ENCODE peak calls at places on chromosomes 3 and 15, in nine cellular contexts. One of them, this sample, is unnamed.

GRCh38 chr3:183178512-183178832 is 15.9 kb upstream of the LAMP3 start:
- DNase-seq in HepG2: no peak
- DNase-seq in Jurkat, Clone E6-1: no peak
- DNase-seq in astrocyte of the hippocampus: no peak
- DNase-seq in stimulated activated naive CD8-positive, alpha-beta T cell treated with anti-CD3 and anti-CD28 coated beads, Interleukin-15, amount 100 ng/mL, for 72 hours: no peak
- DNase-seq in NCI-H2081: no peak
- DNase-seq in NB4: no peak
- DNase-seq in hippocampal formation: no peak
- DNase-seq in NCI-H1417: no peak
- DNase-seq in this sample: no peak

GRCh38 chr3:55721716-55722484 is 234.8 kb upstream of the WNT5A start:
- DNase-seq in NCI-H1417: no peak
- DNase-seq in HepG2: no peak
- DNase-seq in Jurkat, Clone E6-1: no peak
- DNase-seq in stimulated activated naive CD8-positive, alpha-beta T cell treated with anti-CD3 and anti-CD28 coated beads, Interleukin-15, amount 100 ng/mL, for 72 hours: no peak
- DNase-seq in NCI-H2081: no peak
- DNase-seq in astrocyte of the hippocampus: peak
- DNase-seq in hippocampal formation: no peak
- DNase-seq in NB4: peak
- DNase-seq in this sample: no peak

GRCh38 chr3:127480196-127480933 is 110.2 kb downstream of the TPRA1 start:
- DNase-seq in Jurkat, Clone E6-1: no peak
- DNase-seq in NCI-H1417: no peak
- DNase-seq in NB4: no peak
- DNase-seq in NCI-H2081: no peak
- DNase-seq in stimulated activated naive CD8-positive, alpha-beta T cell treated with anti-CD3 and anti-CD28 coated beads, Interleukin-15, amount 100 ng/mL, for 72 hours: no peak
- DNase-seq in hippocampal formation: no peak
- DNase-seq in astrocyte of the hippocampus: no peak
- DNase-seq in HepG2: no peak
- DNase-seq in this sample: no peak

GRCh38 chr3:38616111-38616510 is 33.4 kb downstream of the SCN5A start:
- DNase-seq in NCI-H1417: no peak
- DNase-seq in NCI-H2081: no peak
- DNase-seq in astrocyte of the hippocampus: no peak
- DNase-seq in NB4: no peak
- DNase-seq in HepG2: no peak
- DNase-seq in hippocampal formation: no peak
- DNase-seq in stimulated activated naive CD8-positive, alpha-beta T cell treated with anti-CD3 and anti-CD28 coated beads, Interleukin-15, amount 100 ng/mL, for 72 hours: no peak
- DNase-seq in Jurkat, Clone E6-1: no peak
- DNase-seq in this sample: no peak

GRCh38 chr3:142817356-142817755 is 71.5 kb downstream of the PCOLCE2 start:
- DNase-seq in NB4: no peak
- DNase-seq in HepG2: no peak
- DNase-seq in NCI-H1417: no peak
- DNase-seq in astrocyte of the hippocampus: no peak
- DNase-seq in Jurkat, Clone E6-1: no peak
- DNase-seq in stimulated activated naive CD8-positive, alpha-beta T cell treated with anti-CD3 and anti-CD28 coated beads, Interleukin-15, amount 100 ng/mL, for 72 hours: no peak
- DNase-seq in NCI-H2081: no peak
- DNase-seq in hippocampal formation: no peak
- DNase-seq in this sample: no peak

GRCh38 chr3:124034016-124034808 is 42.3 kb upstream of the ROPN1 start:
- DNase-seq in NCI-H1417: peak
- DNase-seq in astrocyte of the hippocampus: peak
- DNase-seq in HepG2: no peak
- DNase-seq in NCI-H2081: no peak
- DNase-seq in NB4: no peak
- DNase-seq in Jurkat, Clone E6-1: no peak
- DNase-seq in stimulated activated naive CD8-positive, alpha-beta T cell treated with anti-CD3 and anti-CD28 coated beads, Interleukin-15, amount 100 ng/mL, for 72 hours: peak
- DNase-seq in hippocampal formation: no peak
- DNase-seq in this sample: no peak

GRCh38 chr15:40054056-40054745 is 15.2 kb upstream of the SRP14 start:
- DNase-seq in stimulated activated naive CD8-positive, alpha-beta T cell treated with anti-CD3 and anti-CD28 coated beads, Interleukin-15, amount 100 ng/mL, for 72 hours: peak
- DNase-seq in NCI-H2081: no peak
- DNase-seq in hippocampal formation: no peak
- DNase-seq in NCI-H1417: no peak
- DNase-seq in astrocyte of the hippocampus: no peak
- DNase-seq in Jurkat, Clone E6-1: peak
- DNase-seq in NB4: peak
- DNase-seq in HepG2: no peak
- DNase-seq in this sample: no peak

GRCh38 chr3:78804251-78805037 is 963.4 kb downstream of the ROBO1 start:
- DNase-seq in hippocampal formation: no peak
- DNase-seq in NCI-H2081: no peak
- DNase-seq in astrocyte of the hippocampus: peak
- DNase-seq in Jurkat, Clone E6-1: no peak
- DNase-seq in stimulated activated naive CD8-positive, alpha-beta T cell treated with anti-CD3 and anti-CD28 coated beads, Interleukin-15, amount 100 ng/mL, for 72 hours: no peak
- DNase-seq in NCI-H1417: no peak
- DNase-seq in HepG2: no peak
- DNase-seq in NB4: no peak
- DNase-seq in this sample: peak

GRCh38 chr3:193780810-193781472 is 187.9 kb downstream of the OPA1 start:
- DNase-seq in NB4: peak
- DNase-seq in hippocampal formation: peak
- DNase-seq in Jurkat, Clone E6-1: no peak
- DNase-seq in HepG2: peak
- DNase-seq in NCI-H2081: peak
- DNase-seq in astrocyte of the hippocampus: peak
- DNase-seq in NCI-H1417: peak
- DNase-seq in stimulated activated naive CD8-positive, alpha-beta T cell treated with anti-CD3 and anti-CD28 coated beads, Interleukin-15, amount 100 ng/mL, for 72 hours: no peak
- DNase-seq in this sample: peak

GRCh38 chr3:9697892-9698291 is 5.7 kb upstream of the CPNE9 start:
- DNase-seq in HepG2: no peak
- DNase-seq in NCI-H2081: no peak
- DNase-seq in NCI-H1417: no peak
- DNase-seq in astrocyte of the hippocampus: no peak
- DNase-seq in hippocampal formation: no peak
- DNase-seq in NB4: no peak
- DNase-seq in Jurkat, Clone E6-1: no peak
- DNase-seq in stimulated activated naive CD8-positive, alpha-beta T cell treated with anti-CD3 and anti-CD28 coated beads, Interleukin-15, amount 100 ng/mL, for 72 hours: no peak
- DNase-seq in this sample: no peak

GRCh38 chr15:23035964-23036566 is 3.3 kb downstream of the TUBGCP5 start:
- DNase-seq in NCI-H1417: peak
- DNase-seq in NCI-H2081: peak
- DNase-seq in Jurkat, Clone E6-1: peak
- DNase-seq in NB4: peak
- DNase-seq in stimulated activated naive CD8-positive, alpha-beta T cell treated with anti-CD3 and anti-CD28 coated beads, Interleukin-15, amount 100 ng/mL, for 72 hours: peak
- DNase-seq in astrocyte of the hippocampus: peak
- DNase-seq in HepG2: peak
- DNase-seq in hippocampal formation: peak
- DNase-seq in this sample: peak

GRCh38 chr3:136018876-136019275 is 53.3 kb downstream of the PPP2R3A start:
- DNase-seq in astrocyte of the hippocampus: no peak
- DNase-seq in HepG2: no peak
- DNase-seq in stimulated activated naive CD8-positive, alpha-beta T cell treated with anti-CD3 and anti-CD28 coated beads, Interleukin-15, amount 100 ng/mL, for 72 hours: no peak
- DNase-seq in NCI-H1417: no peak
- DNase-seq in NB4: no peak
- DNase-seq in NCI-H2081: no peak
- DNase-seq in hippocampal formation: no peak
- DNase-seq in Jurkat, Clone E6-1: no peak
- DNase-seq in this sample: no peak

GRCh38 chr15:25859838-25860645 is 3.1 kb downstream of the ATP10A start:
- DNase-seq in HepG2: no peak
- DNase-seq in NCI-H1417: no peak
- DNase-seq in NCI-H2081: no peak
- DNase-seq in stimulated activated naive CD8-positive, alpha-beta T cell treated with anti-CD3 and anti-CD28 coated beads, Interleukin-15, amount 100 ng/mL, for 72 hours: no peak
- DNase-seq in astrocyte of the hippocampus: peak
- DNase-seq in NB4: no peak
- DNase-seq in hippocampal formation: no peak
- DNase-seq in Jurkat, Clone E6-1: no peak
- DNase-seq in this sample: peak

GRCh38 chr3:18440053-18440768 is 15.1 kb upstream of the SATB1 start:
- DNase-seq in Jurkat, Clone E6-1: no peak
- DNase-seq in NCI-H2081: no peak
- DNase-seq in stimulated activated naive CD8-positive, alpha-beta T cell treated with anti-CD3 and anti-CD28 coated beads, Interleukin-15, amount 100 ng/mL, for 72 hours: no peak
- DNase-seq in astrocyte of the hippocampus: peak
- DNase-seq in NCI-H1417: no peak
- DNase-seq in hippocampal formation: no peak
- DNase-seq in NB4: no peak
- DNase-seq in HepG2: no peak
- DNase-seq in this sample: no peak

GRCh38 chr15:40787344-40787841 is 17.6 kb downstream of the C15orf62 start:
- DNase-seq in NB4: peak
- DNase-seq in HepG2: no peak
- DNase-seq in NCI-H1417: peak
- DNase-seq in hippocampal formation: no peak
- DNase-seq in astrocyte of the hippocampus: peak
- DNase-seq in NCI-H2081: peak
- DNase-seq in stimulated activated naive CD8-positive, alpha-beta T cell treated with anti-CD3 and anti-CD28 coated beads, Interleukin-15, amount 100 ng/mL, for 72 hours: peak
- DNase-seq in Jurkat, Clone E6-1: peak
- DNase-seq in this sample: peak

GRCh38 chr3:173785004-173785403 is 387.5 kb downstream of the NLGN1 start:
- DNase-seq in NCI-H1417: no peak
- DNase-seq in stimulated activated naive CD8-positive, alpha-beta T cell treated with anti-CD3 and anti-CD28 coated beads, Interleukin-15, amount 100 ng/mL, for 72 hours: no peak
- DNase-seq in NCI-H2081: peak
- DNase-seq in Jurkat, Clone E6-1: no peak
- DNase-seq in hippocampal formation: no peak
- DNase-seq in NB4: no peak
- DNase-seq in HepG2: no peak
- DNase-seq in astrocyte of the hippocampus: peak
- DNase-seq in this sample: no peak

GRCh38 chr15:69760890-69761568 is 308.4 kb downstream of the RPLP1 start:
- DNase-seq in HepG2: peak
- DNase-seq in NB4: peak
- DNase-seq in hippocampal formation: no peak
- DNase-seq in astrocyte of the hippocampus: peak
- DNase-seq in stimulated activated naive CD8-positive, alpha-beta T cell treated with anti-CD3 and anti-CD28 coated beads, Interleukin-15, amount 100 ng/mL, for 72 hours: peak
- DNase-seq in NCI-H1417: no peak
- DNase-seq in Jurkat, Clone E6-1: peak
- DNase-seq in NCI-H2081: no peak
- DNase-seq in this sample: peak

GRCh38 chr3:42493126-42493797 is 9.2 kb upstream of the VIPR1 start:
- DNase-seq in hippocampal formation: no peak
- DNase-seq in astrocyte of the hippocampus: no peak
- DNase-seq in NCI-H1417: no peak
- DNase-seq in stimulated activated naive CD8-positive, alpha-beta T cell treated with anti-CD3 and anti-CD28 coated beads, Interleukin-15, amount 100 ng/mL, for 72 hours: no peak
- DNase-seq in NB4: no peak
- DNase-seq in HepG2: no peak
- DNase-seq in Jurkat, Clone E6-1: no peak
- DNase-seq in NCI-H2081: no peak
- DNase-seq in this sample: no peak

GRCh38 chr3:128726691-128727031 is 678 bp downstream of the RAB7A start:
- DNase-seq in HepG2: peak
- DNase-seq in hippocampal formation: peak
- DNase-seq in NB4: peak
- DNase-seq in NCI-H1417: no peak
- DNase-seq in stimulated activated naive CD8-positive, alpha-beta T cell treated with anti-CD3 and anti-CD28 coated beads, Interleukin-15, amount 100 ng/mL, for 72 hours: peak
- DNase-seq in NCI-H2081: peak
- DNase-seq in astrocyte of the hippocampus: peak
- DNase-seq in Jurkat, Clone E6-1: no peak
- DNase-seq in this sample: peak

GRCh38 chr3:178079966-178080365 is 456.3 kb upstream of the KCNMB2 start:
- DNase-seq in NCI-H1417: no peak
- DNase-seq in hippocampal formation: no peak
- DNase-seq in astrocyte of the hippocampus: no peak
- DNase-seq in HepG2: no peak
- DNase-seq in NCI-H2081: no peak
- DNase-seq in Jurkat, Clone E6-1: no peak
- DNase-seq in NB4: no peak
- DNase-seq in stimulated activated naive CD8-positive, alpha-beta T cell treated with anti-CD3 and anti-CD28 coated beads, Interleukin-15, amount 100 ng/mL, for 72 hours: no peak
- DNase-seq in this sample: no peak

GRCh38 chr3:5276953-5277352 is 89.4 kb downstream of the EDEM1 start:
- DNase-seq in NB4: no peak
- DNase-seq in NCI-H2081: no peak
- DNase-seq in stimulated activated naive CD8-positive, alpha-beta T cell treated with anti-CD3 and anti-CD28 coated beads, Interleukin-15, amount 100 ng/mL, for 72 hours: no peak
- DNase-seq in astrocyte of the hippocampus: no peak
- DNase-seq in Jurkat, Clone E6-1: no peak
- DNase-seq in HepG2: no peak
- DNase-seq in hippocampal formation: no peak
- DNase-seq in NCI-H1417: no peak
- DNase-seq in this sample: no peak

GRCh38 chr3:50573566-50574279 is 4.4 kb downstream of the HEMK1 start:
- DNase-seq in HepG2: no peak
- DNase-seq in stimulated activated naive CD8-positive, alpha-beta T cell treated with anti-CD3 and anti-CD28 coated beads, Interleukin-15, amount 100 ng/mL, for 72 hours: peak
- DNase-seq in astrocyte of the hippocampus: no peak
- DNase-seq in hippocampal formation: no peak
- DNase-seq in NCI-H1417: no peak
- DNase-seq in NB4: no peak
- DNase-seq in Jurkat, Clone E6-1: peak
- DNase-seq in NCI-H2081: no peak
- DNase-seq in this sample: peak

This sample was measured in small intestine.